ENCODE peak calls at places on chromosomes 5 and 9, in seven cellular contexts. One of them, this sample, is unnamed.

GRCh38 chr9:134848504-134848903 is 32.1 kb upstream of the FCN2 start:
- DNase-seq in NCI-H187 treated with DMSO at 0.1 percent for 48 hours: no peak
- DNase-seq in ELF-1: no peak
- DNase-seq in head of caudate nucleus: no peak
- DNase-seq in left lobe of liver: no peak
- DNase-seq in stimulated activated naive CD8-positive, alpha-beta T cell treated with anti-CD3 and anti-CD28 coated beads, Interleukin-15, Interleukin-2, amounts not matched to agents 100 U/mL and 50 U/mL, for 24 hours: no peak
- DNase-seq in effector memory CD4-positive, alpha-beta T cell: no peak
- DNase-seq in this sample: no peak

GRCh38 chr9:98558575-98558974 is 150.2 kb downstream of the GABBR2 start:
- DNase-seq in left lobe of liver: no peak
- DNase-seq in ELF-1: no peak
- DNase-seq in stimulated activated naive CD8-positive, alpha-beta T cell treated with anti-CD3 and anti-CD28 coated beads, Interleukin-15, Interleukin-2, amounts not matched to agents 100 U/mL and 50 U/mL, for 24 hours: no peak
- DNase-seq in head of caudate nucleus: no peak
- DNase-seq in NCI-H187 treated with DMSO at 0.1 percent for 48 hours: no peak
- DNase-seq in effector memory CD4-positive, alpha-beta T cell: no peak
- DNase-seq in this sample: no peak

GRCh38 chr5:67268233-67269011 is 71.8 kb upstream of the CD180 start:
- DNase-seq in stimulated activated naive CD8-positive, alpha-beta T cell treated with anti-CD3 and anti-CD28 coated beads, Interleukin-15, Interleukin-2, amounts not matched to agents 100 U/mL and 50 U/mL, for 24 hours: no peak
- DNase-seq in ELF-1: peak
- DNase-seq in left lobe of liver: peak
- DNase-seq in NCI-H187 treated with DMSO at 0.1 percent for 48 hours: peak
- DNase-seq in head of caudate nucleus: peak
- DNase-seq in effector memory CD4-positive, alpha-beta T cell: no peak
- DNase-seq in this sample: no peak

GRCh38 chr5:53537711-53538110 is 22.7 kb upstream of the NDUFS4 start:
- DNase-seq in stimulated activated naive CD8-positive, alpha-beta T cell treated with anti-CD3 and anti-CD28 coated beads, Interleukin-15, Interleukin-2, amounts not matched to agents 100 U/mL and 50 U/mL, for 24 hours: no peak
- DNase-seq in head of caudate nucleus: no peak
- DNase-seq in effector memory CD4-positive, alpha-beta T cell: no peak
- DNase-seq in NCI-H187 treated with DMSO at 0.1 percent for 48 hours: no peak
- DNase-seq in ELF-1: no peak
- DNase-seq in left lobe of liver: no peak
- DNase-seq in this sample: no peak

GRCh38 chr9:89807101-89807395 is 202.2 kb downstream of the GADD45G start:
- DNase-seq in head of caudate nucleus: no peak
- DNase-seq in stimulated activated naive CD8-positive, alpha-beta T cell treated with anti-CD3 and anti-CD28 coated beads, Interleukin-15, Interleukin-2, amounts not matched to agents 100 U/mL and 50 U/mL, for 24 hours: no peak
- DNase-seq in left lobe of liver: no peak
- DNase-seq in NCI-H187 treated with DMSO at 0.1 percent for 48 hours: no peak
- DNase-seq in effector memory CD4-positive, alpha-beta T cell: no peak
- DNase-seq in ELF-1: no peak
- DNase-seq in this sample: no peak

GRCh38 chr5:17302138-17302537 is 84.7 kb downstream of the BASP1 start:
- DNase-seq in stimulated activated naive CD8-positive, alpha-beta T cell treated with anti-CD3 and anti-CD28 coated beads, Interleukin-15, Interleukin-2, amounts not matched to agents 100 U/mL and 50 U/mL, for 24 hours: no peak
- DNase-seq in ELF-1: no peak
- DNase-seq in NCI-H187 treated with DMSO at 0.1 percent for 48 hours: no peak
- DNase-seq in head of caudate nucleus: no peak
- DNase-seq in effector memory CD4-positive, alpha-beta T cell: no peak
- DNase-seq in left lobe of liver: no peak
- DNase-seq in this sample: no peak

GRCh38 chr9:135087489-135087791 is at the start of gene OLFM1:
- DNase-seq in ELF-1: peak
- DNase-seq in NCI-H187 treated with DMSO at 0.1 percent for 48 hours: no peak
- DNase-seq in left lobe of liver: peak
- DNase-seq in head of caudate nucleus: peak
- DNase-seq in effector memory CD4-positive, alpha-beta T cell: no peak
- DNase-seq in stimulated activated naive CD8-positive, alpha-beta T cell treated with anti-CD3 and anti-CD28 coated beads, Interleukin-15, Interleukin-2, amounts not matched to agents 100 U/mL and 50 U/mL, for 24 hours: peak
- DNase-seq in this sample: peak

GRCh38 chr5:145403959-145404358 is 431.2 kb downstream of the PRELID2 start:
- DNase-seq in stimulated activated naive CD8-positive, alpha-beta T cell treated with anti-CD3 and anti-CD28 coated beads, Interleukin-15, Interleukin-2, amounts not matched to agents 100 U/mL and 50 U/mL, for 24 hours: no peak
- DNase-seq in ELF-1: no peak
- DNase-seq in left lobe of liver: no peak
- DNase-seq in head of caudate nucleus: no peak
- DNase-seq in NCI-H187 treated with DMSO at 0.1 percent for 48 hours: no peak
- DNase-seq in effector memory CD4-positive, alpha-beta T cell: no peak
- DNase-seq in this sample: no peak

GRCh38 chr9:27086818-27087680 is 22.0 kb upstream of the TEK start:
- DNase-seq in left lobe of liver: no peak
- DNase-seq in effector memory CD4-positive, alpha-beta T cell: no peak
- DNase-seq in head of caudate nucleus: no peak
- DNase-seq in ELF-1: no peak
- DNase-seq in stimulated activated naive CD8-positive, alpha-beta T cell treated with anti-CD3 and anti-CD28 coated beads, Interleukin-15, Interleukin-2, amounts not matched to agents 100 U/mL and 50 U/mL, for 24 hours: no peak
- DNase-seq in NCI-H187 treated with DMSO at 0.1 percent for 48 hours: no peak
- DNase-seq in this sample: no peak

GRCh38 chr9:112020680-112021596 is 124.3 kb downstream of the UGCG start:
- DNase-seq in left lobe of liver: no peak
- DNase-seq in NCI-H187 treated with DMSO at 0.1 percent for 48 hours: no peak
- DNase-seq in effector memory CD4-positive, alpha-beta T cell: no peak
- DNase-seq in ELF-1: no peak
- DNase-seq in stimulated activated naive CD8-positive, alpha-beta T cell treated with anti-CD3 and anti-CD28 coated beads, Interleukin-15, Interleukin-2, amounts not matched to agents 100 U/mL and 50 U/mL, for 24 hours: no peak
- DNase-seq in head of caudate nucleus: no peak
- DNase-seq in this sample: no peak

GRCh38 chr5:94503677-94504076 is 114.7 kb downstream of the KIAA0825 start:
- DNase-seq in head of caudate nucleus: no peak
- DNase-seq in NCI-H187 treated with DMSO at 0.1 percent for 48 hours: no peak
- DNase-seq in left lobe of liver: no peak
- DNase-seq in ELF-1: no peak
- DNase-seq in stimulated activated naive CD8-positive, alpha-beta T cell treated with anti-CD3 and anti-CD28 coated beads, Interleukin-15, Interleukin-2, amounts not matched to agents 100 U/mL and 50 U/mL, for 24 hours: no peak
- DNase-seq in effector memory CD4-positive, alpha-beta T cell: no peak
- DNase-seq in this sample: no peak

GRCh38 chr5:32223972-32224608 is 50.0 kb upstream of the GOLPH3 start:
- DNase-seq in left lobe of liver: no peak
- DNase-seq in ELF-1: peak
- DNase-seq in stimulated activated naive CD8-positive, alpha-beta T cell treated with anti-CD3 and anti-CD28 coated beads, Interleukin-15, Interleukin-2, amounts not matched to agents 100 U/mL and 50 U/mL, for 24 hours: no peak
- DNase-seq in NCI-H187 treated with DMSO at 0.1 percent for 48 hours: no peak
- DNase-seq in head of caudate nucleus: no peak
- DNase-seq in effector memory CD4-positive, alpha-beta T cell: no peak
- DNase-seq in this sample: no peak

GRCh38 chr5:73896117-73896516 is 270.1 kb downstream of the ARHGEF28 start:
- DNase-seq in NCI-H187 treated with DMSO at 0.1 percent for 48 hours: no peak
- DNase-seq in stimulated activated naive CD8-positive, alpha-beta T cell treated with anti-CD3 and anti-CD28 coated beads, Interleukin-15, Interleukin-2, amounts not matched to agents 100 U/mL and 50 U/mL, for 24 hours: no peak
- DNase-seq in ELF-1: no peak
- DNase-seq in left lobe of liver: no peak
- DNase-seq in head of caudate nucleus: no peak
- DNase-seq in effector memory CD4-positive, alpha-beta T cell: no peak
- DNase-seq in this sample: no peak

GRCh38 chr5:162488077-162488476 is 420.5 kb downstream of the GABRG2 start:
- DNase-seq in effector memory CD4-positive, alpha-beta T cell: no peak
- DNase-seq in left lobe of liver: no peak
- DNase-seq in head of caudate nucleus: no peak
- DNase-seq in ELF-1: no peak
- DNase-seq in NCI-H187 treated with DMSO at 0.1 percent for 48 hours: no peak
- DNase-seq in stimulated activated naive CD8-positive, alpha-beta T cell treated with anti-CD3 and anti-CD28 coated beads, Interleukin-15, Interleukin-2, amounts not matched to agents 100 U/mL and 50 U/mL, for 24 hours: no peak
- DNase-seq in this sample: no peak

GRCh38 chr9:18492612-18493011 is 18.7 kb downstream of the ADAMTSL1 start:
- DNase-seq in NCI-H187 treated with DMSO at 0.1 percent for 48 hours: no peak
- DNase-seq in stimulated activated naive CD8-positive, alpha-beta T cell treated with anti-CD3 and anti-CD28 coated beads, Interleukin-15, Interleukin-2, amounts not matched to agents 100 U/mL and 50 U/mL, for 24 hours: no peak
- DNase-seq in ELF-1: no peak
- DNase-seq in head of caudate nucleus: no peak
- DNase-seq in left lobe of liver: no peak
- DNase-seq in effector memory CD4-positive, alpha-beta T cell: no peak
- DNase-seq in this sample: no peak

This sample was measured in H1.